ENCODE peak calls at places on chromosome 19, in ten cellular contexts. Z, T, D, A, G, X, B, O, W and U are unnamed samples.

GRCh38 chr19:53467503-53468262 is at the start of gene ZNF813:
- DNase-seq in Z (peak), T (peak), D (peak), A (no peak), G (peak), X (peak), B (peak), O (peak), W (peak), U (no peak)

GRCh38 chr19:34808566-34808965 is 35.6 kb upstream of the ZNF599 start:
- DNase-seq in Z (no peak), T (no peak), D (no peak), A (no peak), G (no peak), X (no peak), B (no peak), O (no peak), W (no peak), U (no peak)

GRCh38 chr19:54356444-54357056 is 8.2 kb downstream of the LAIR1 start:
- DNase-seq in Z (no peak), T (no peak), D (no peak), A (no peak), G (no peak), X (no peak), B (no peak), O (no peak), W (no peak), U (no peak)

GRCh38 chr19:52170304-52170703 is 1.1 kb downstream of the ZNF836 start:
- DNase-seq in Z (no peak), T (no peak), D (no peak), A (no peak), G (no peak), X (no peak), B (no peak), O (no peak), W (no peak), U (no peak)

GRCh38 chr19:33348301-33349010 is 25.1 kb upstream of the CEBPG start:
- DNase-seq in Z (no peak), T (no peak), D (no peak), A (no peak), G (no peak), X (no peak), B (no peak), O (no peak), W (no peak), U (no peak)

GRCh38 chr19:5342573-5343201 is 2.1 kb upstream of the PTPRS start:
- DNase-seq in Z (no peak), T (no peak), D (no peak), A (no peak), G (no peak), X (no peak), B (no peak), O (no peak), W (no peak), U (no peak)

GRCh38 chr19:11018179-11018578 is 57.3 kb downstream of the SMARCA4 start:
- DNase-seq in Z (no peak), T (no peak), D (no peak), A (no peak), G (no peak), X (no peak), B (no peak), O (peak), W (peak), U (no peak)

GRCh38 chr19:42242071-42242511 is 311 bp downstream of the GSK3A start:
- DNase-seq in Z (no peak), T (no peak), D (no peak), A (peak), G (peak), X (no peak), B (no peak), O (no peak), W (no peak), U (no peak)

GRCh38 chr19:10093295-10094186 is 7.4 kb downstream of the SHFL start:
- DNase-seq in Z (no peak), T (no peak), D (no peak), A (no peak), G (no peak), X (no peak), B (no peak), O (peak), W (no peak), U (no peak)

GRCh38 chr19:1098177-1099051 is 3.2 kb upstream of the POLR2E start:
- DNase-seq in Z (no peak), T (no peak), D (no peak), A (no peak), G (no peak), X (no peak), B (no peak), O (no peak), W (no peak), U (no peak)

GRCh38 chr19:44002212-44002565 is 568 bp upstream of the ZNF230 start:
- DNase-seq in Z (no peak), T (no peak), D (no peak), A (no peak), G (no peak), X (no peak), B (no peak), O (no peak), W (peak), U (no peak)

GRCh38 chr19:55437410-55437809 is 5.7 kb downstream of the SHISA7 start:
- DNase-seq in Z (no peak), T (peak), D (no peak), A (peak), G (no peak), X (peak), B (peak), O (peak), W (no peak), U (no peak)

GRCh38 chr19:41877490-41877876 is 404 bp downstream of the CD79A start:
- DNase-seq in Z (no peak), T (peak), D (no peak), A (no peak), G (peak), X (peak), B (no peak), O (no peak), W (no peak), U (no peak)

GRCh38 chr19:11323601-11324078 is 15.8 kb downstream of the RAB3D start:
- DNase-seq in Z (no peak), T (no peak), D (no peak), A (no peak), G (no peak), X (no peak), B (no peak), O (no peak), W (no peak), U (no peak)

GRCh38 chr19:12838182-12838890 is at the start of gene MAST1:
- DNase-seq in Z (peak), T (peak), D (no peak), A (peak), G (peak), X (peak), B (peak), O (peak), W (peak), U (peak)

GRCh38 chr19:18386543-18387251 is 739 bp downstream of the GDF15 start:
- DNase-seq in Z (no peak), T (no peak), D (no peak), A (no peak), G (no peak), X (no peak), B (no peak), O (no peak), W (no peak), U (no peak)

GRCh38 chr19:43471091-43471490 is 5.7 kb upstream of the LYPD3 start:
- DNase-seq in Z (no peak), T (no peak), D (no peak), A (no peak), G (no peak), X (no peak), B (no peak), O (no peak), W (no peak), U (no peak)

GRCh38 chr19:19214892-19215291 is 3.1 kb downstream of the NCAN start:
- DNase-seq in Z (no peak), T (peak), D (no peak), A (peak), G (peak), X (peak), B (no peak), O (peak), W (no peak), U (no peak)

GRCh38 chr19:47258434-47258833 is 2.1 kb downstream of the CCDC9 start:
- DNase-seq in Z (no peak), T (no peak), D (no peak), A (no peak), G (no peak), X (no peak), B (no peak), O (no peak), W (no peak), U (no peak)

GRCh38 chr19:29851769-29852521 is 40.2 kb downstream of the CCNE1 start:
- DNase-seq in Z (no peak), T (peak), D (no peak), A (no peak), G (no peak), X (no peak), B (peak), O (no peak), W (no peak), U (no peak)

GRCh38 chr19:34067861-34068271 is 104.4 kb upstream of the LSM14A start:
- DNase-seq in Z (no peak), T (no peak), D (no peak), A (no peak), G (no peak), X (no peak), B (no peak), O (no peak), W (no peak), U (no peak)